ENCODE peak calls at places on chromosome 10, in ten cellular contexts. One of them, this sample, is unnamed.

GRCh38 chr10:49614242-49615198 is 683 bp downstream of the CHAT start:
- DNase-seq in cardiac fibroblast: no peak
- DNase-seq in nephron progenitor cell: peak; percentile 31
- DNase-seq in glutamatergic neuron: peak; percentile 39
- DNase-seq in GM06990: no peak
- DNase-seq in GM20000: no peak
- DNase-seq in RWPE2: peak; percentile 42
- DNase-seq in lung: no peak
- DNase-seq in Peyer's patch: peak; percentile 39
- DNase-seq in mammary epithelial cell: no peak
- DNase-seq in this sample: no peak

GRCh38 chr10:23694446-23694920 is 255.6 kb downstream of the OTUD1 start:
- DNase-seq in glutamatergic neuron: peak; percentile 51
- DNase-seq in nephron progenitor cell: peak; percentile 69
- DNase-seq in mammary epithelial cell: peak; percentile 23
- DNase-seq in GM20000: no peak
- DNase-seq in GM06990: peak; percentile 19
- DNase-seq in lung: no peak
- DNase-seq in RWPE2: no peak
- DNase-seq in cardiac fibroblast: peak; percentile 13
- DNase-seq in Peyer's patch: no peak
- DNase-seq in this sample: no peak

GRCh38 chr10:3082290-3082689 is 14.9 kb downstream of the PFKP start:
- DNase-seq in lung: no peak
- DNase-seq in GM20000: no peak
- DNase-seq in mammary epithelial cell: no peak
- DNase-seq in glutamatergic neuron: no peak
- DNase-seq in cardiac fibroblast: no peak
- DNase-seq in RWPE2: no peak
- DNase-seq in nephron progenitor cell: no peak
- DNase-seq in GM06990: no peak
- DNase-seq in Peyer's patch: no peak
- DNase-seq in this sample: no peak

GRCh38 chr10:110859947-110860376 is 11.8 kb upstream of the PDCD4 start:
- DNase-seq in RWPE2: no peak
- DNase-seq in cardiac fibroblast: peak; percentile 43
- DNase-seq in nephron progenitor cell: no peak
- DNase-seq in GM20000: no peak
- DNase-seq in mammary epithelial cell: no peak
- DNase-seq in GM06990: no peak
- DNase-seq in glutamatergic neuron: no peak
- DNase-seq in lung: no peak
- DNase-seq in Peyer's patch: no peak
- DNase-seq in this sample: no peak

GRCh38 chr10:25944771-25945170 is 10.7 kb downstream of the MYO3A start:
- DNase-seq in Peyer's patch: no peak
- DNase-seq in GM06990: no peak
- DNase-seq in lung: no peak
- DNase-seq in glutamatergic neuron: no peak
- DNase-seq in cardiac fibroblast: no peak
- DNase-seq in mammary epithelial cell: no peak
- DNase-seq in RWPE2: no peak
- DNase-seq in GM20000: no peak
- DNase-seq in nephron progenitor cell: no peak
- DNase-seq in this sample: no peak

GRCh38 chr10:11245095-11245479 is 227.4 kb downstream of the CELF2 start:
- DNase-seq in GM06990: peak; percentile 57
- DNase-seq in Peyer's patch: no peak
- DNase-seq in RWPE2: no peak
- DNase-seq in nephron progenitor cell: no peak
- DNase-seq in glutamatergic neuron: no peak
- DNase-seq in mammary epithelial cell: no peak
- DNase-seq in lung: no peak
- DNase-seq in cardiac fibroblast: no peak
- DNase-seq in GM20000: no peak
- DNase-seq in this sample: no peak

GRCh38 chr10:47277352-47278151 is 22.4 kb upstream of the GDF10 start:
- DNase-seq in glutamatergic neuron: no peak
- DNase-seq in Peyer's patch: no peak
- DNase-seq in cardiac fibroblast: no peak
- DNase-seq in mammary epithelial cell: peak; percentile 66
- DNase-seq in GM06990: no peak
- DNase-seq in nephron progenitor cell: no peak
- DNase-seq in GM20000: no peak
- DNase-seq in lung: no peak
- DNase-seq in RWPE2: no peak
- DNase-seq in this sample: no peak

GRCh38 chr10:29127731-29128130 is 161.1 kb upstream of the LYZL1 start:
- DNase-seq in cardiac fibroblast: no peak
- DNase-seq in RWPE2: no peak
- DNase-seq in GM20000: no peak
- DNase-seq in lung: no peak
- DNase-seq in glutamatergic neuron: no peak
- DNase-seq in GM06990: no peak
- DNase-seq in mammary epithelial cell: no peak
- DNase-seq in Peyer's patch: no peak
- DNase-seq in nephron progenitor cell: no peak
- DNase-seq in this sample: no peak

GRCh38 chr10:94430705-94431104 is 28.4 kb downstream of the TBC1D12 start:
- DNase-seq in RWPE2: no peak
- DNase-seq in lung: no peak
- DNase-seq in Peyer's patch: no peak
- DNase-seq in cardiac fibroblast: peak; percentile 35
- DNase-seq in GM06990: no peak
- DNase-seq in nephron progenitor cell: no peak
- DNase-seq in mammary epithelial cell: no peak
- DNase-seq in glutamatergic neuron: no peak
- DNase-seq in GM20000: no peak
- DNase-seq in this sample: no peak

GRCh38 chr10:68135922-68136718 is 26.8 kb downstream of the MYPN start:
- DNase-seq in GM20000: no peak
- DNase-seq in mammary epithelial cell: peak; percentile 88
- DNase-seq in Peyer's patch: no peak
- DNase-seq in cardiac fibroblast: peak; percentile 94
- DNase-seq in nephron progenitor cell: no peak
- DNase-seq in GM06990: no peak
- DNase-seq in glutamatergic neuron: no peak
- DNase-seq in RWPE2: no peak
- DNase-seq in lung: no peak
- DNase-seq in this sample: no peak

GRCh38 chr10:11578802-11579255 is 32.6 kb downstream of the USP6NL start:
- DNase-seq in Peyer's patch: no peak
- DNase-seq in cardiac fibroblast: no peak
- DNase-seq in lung: no peak
- DNase-seq in GM20000: peak; percentile 24
- DNase-seq in RWPE2: no peak
- DNase-seq in nephron progenitor cell: no peak
- DNase-seq in glutamatergic neuron: no peak
- DNase-seq in mammary epithelial cell: no peak
- DNase-seq in GM06990: peak; percentile 48
- DNase-seq in this sample: peak; percentile 42

GRCh38 chr10:71687077-71687476 is 32.5 kb downstream of the C10orf105 start:
- DNase-seq in RWPE2: no peak
- DNase-seq in cardiac fibroblast: no peak
- DNase-seq in mammary epithelial cell: no peak
- DNase-seq in GM06990: no peak
- DNase-seq in nephron progenitor cell: no peak
- DNase-seq in GM20000: no peak
- DNase-seq in glutamatergic neuron: no peak
- DNase-seq in lung: no peak
- DNase-seq in Peyer's patch: no peak
- DNase-seq in this sample: no peak

GRCh38 chr10:71685554-71686202 is 33.9 kb downstream of the C10orf105 start:
- DNase-seq in GM20000: no peak
- DNase-seq in glutamatergic neuron: no peak
- DNase-seq in cardiac fibroblast: no peak
- DNase-seq in GM06990: no peak
- DNase-seq in mammary epithelial cell: no peak
- DNase-seq in Peyer's patch: no peak
- DNase-seq in nephron progenitor cell: no peak
- DNase-seq in RWPE2: no peak
- DNase-seq in lung: no peak
- DNase-seq in this sample: no peak

GRCh38 chr10:71683301-71683700 is 36.3 kb downstream of the C10orf105 start:
- DNase-seq in GM20000: no peak
- DNase-seq in nephron progenitor cell: no peak
- DNase-seq in cardiac fibroblast: no peak
- DNase-seq in Peyer's patch: no peak
- DNase-seq in mammary epithelial cell: no peak
- DNase-seq in RWPE2: no peak
- DNase-seq in lung: no peak
- DNase-seq in GM06990: no peak
- DNase-seq in glutamatergic neuron: no peak
- DNase-seq in this sample: no peak

GRCh38 chr10:71681977-71682376 is 37.6 kb downstream of the C10orf105 start:
- DNase-seq in glutamatergic neuron: no peak
- DNase-seq in GM06990: no peak
- DNase-seq in RWPE2: no peak
- DNase-seq in mammary epithelial cell: no peak
- DNase-seq in Peyer's patch: no peak
- DNase-seq in lung: no peak
- DNase-seq in GM20000: no peak
- DNase-seq in nephron progenitor cell: no peak
- DNase-seq in cardiac fibroblast: no peak
- DNase-seq in this sample: no peak

DNA sequence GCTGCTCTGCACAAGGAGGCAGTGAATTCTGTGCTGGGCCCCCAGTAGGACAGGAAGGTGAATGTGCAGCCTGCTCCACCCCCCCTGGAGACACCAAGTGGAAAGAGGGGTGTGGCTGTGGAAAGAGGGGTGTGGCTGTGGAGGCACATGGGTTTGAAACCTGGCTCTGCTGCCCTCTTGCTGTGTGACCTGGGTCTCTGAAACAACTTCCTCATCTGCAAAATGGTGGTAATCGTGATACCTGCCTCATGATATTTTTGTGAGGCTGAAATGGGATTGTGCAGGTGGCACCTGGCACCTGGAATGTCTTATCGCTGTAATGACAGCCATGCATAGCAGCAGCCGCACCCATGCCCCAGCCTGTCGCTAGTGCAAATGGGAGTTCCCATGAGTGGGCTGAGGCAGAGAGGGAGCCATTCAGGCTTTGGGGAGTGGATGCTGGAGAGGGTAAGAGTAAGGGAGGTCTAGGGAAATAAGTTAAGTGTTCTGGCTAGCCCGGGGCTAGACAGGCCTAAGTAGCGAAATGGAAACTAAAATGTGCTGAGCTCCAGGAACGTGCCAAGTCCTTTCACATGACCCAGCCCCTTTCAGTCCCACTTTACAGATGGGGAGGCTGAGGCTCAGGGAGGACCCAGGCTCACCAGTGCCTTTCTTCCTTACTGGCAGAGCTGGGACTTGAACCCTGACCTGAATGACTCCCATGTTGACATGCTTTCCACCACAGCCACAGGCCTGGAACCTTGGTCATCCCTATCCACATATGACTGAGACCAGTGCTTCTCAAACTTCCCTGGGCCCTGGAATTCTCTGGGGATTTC is 35.0 kb downstream of the C10orf105 start:
- DNase-seq in nephron progenitor cell: no peak
- DNase-seq in GM06990: no peak
- DNase-seq in cardiac fibroblast: no peak
- DNase-seq in lung: no peak
- DNase-seq in Peyer's patch: no peak
- DNase-seq in GM20000: no peak
- DNase-seq in RWPE2: no peak
- DNase-seq in glutamatergic neuron: no peak
- DNase-seq in mammary epithelial cell: no peak
- DNase-seq in this sample: no peak
- TF ChIP-seq CTCF in nephron progenitor cell: no peak
- TF ChIP-seq CTCF in GM06990: no peak
- TF ChIP-seq CTCF in cardiac fibroblast: no peak
- TF ChIP-seq CTCF in lung: no peak
- TF ChIP-seq CTCF in Peyer's patch: no peak
- TF ChIP-seq CTCF in GM20000: no peak
- TF ChIP-seq CTCF in RWPE2: no peak
- TF ChIP-seq CTCF in glutamatergic neuron: no peak
- TF ChIP-seq CTCF in mammary epithelial cell: no peak
- TF ChIP-seq CTCF in this sample: no peak

DNA sequence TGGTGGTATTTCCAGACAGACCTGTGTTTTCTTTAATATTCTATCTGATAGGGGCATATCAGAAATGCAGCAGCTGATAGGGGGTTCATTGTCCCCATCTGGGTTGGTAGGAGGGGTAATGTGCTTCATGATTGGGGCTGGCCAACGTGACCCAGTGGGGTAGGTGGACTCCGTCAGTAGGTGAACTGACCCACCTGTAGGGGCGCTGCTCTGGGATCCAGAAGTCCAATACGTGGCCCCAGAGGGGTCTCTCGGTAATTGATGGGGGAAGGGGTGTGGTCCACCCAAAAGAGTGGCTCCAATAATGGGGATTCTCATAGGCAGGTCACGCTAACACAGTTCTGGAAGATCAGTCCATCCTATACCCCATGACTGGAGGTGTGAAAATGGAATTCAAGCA is 112.0 kb downstream of the PRLHR start:
- DNase-seq in mammary epithelial cell: no peak
- DNase-seq in GM20000: no peak
- DNase-seq in GM06990: no peak
- DNase-seq in Peyer's patch: no peak
- DNase-seq in lung: no peak
- DNase-seq in glutamatergic neuron: no peak
- DNase-seq in RWPE2: no peak
- DNase-seq in nephron progenitor cell: no peak
- DNase-seq in cardiac fibroblast: no peak
- DNase-seq in this sample: no peak
- TF ChIP-seq CTCF in mammary epithelial cell: no peak
- TF ChIP-seq CTCF in GM20000: no peak
- TF ChIP-seq CTCF in GM06990: peak; percentile 18
- TF ChIP-seq CTCF in Peyer's patch: no peak
- TF ChIP-seq CTCF in lung: no peak
- TF ChIP-seq CTCF in glutamatergic neuron: no peak
- TF ChIP-seq CTCF in RWPE2: no peak
- TF ChIP-seq CTCF in nephron progenitor cell: no peak
- TF ChIP-seq CTCF in cardiac fibroblast: no peak
- TF ChIP-seq CTCF in this sample: no peak

DNA sequence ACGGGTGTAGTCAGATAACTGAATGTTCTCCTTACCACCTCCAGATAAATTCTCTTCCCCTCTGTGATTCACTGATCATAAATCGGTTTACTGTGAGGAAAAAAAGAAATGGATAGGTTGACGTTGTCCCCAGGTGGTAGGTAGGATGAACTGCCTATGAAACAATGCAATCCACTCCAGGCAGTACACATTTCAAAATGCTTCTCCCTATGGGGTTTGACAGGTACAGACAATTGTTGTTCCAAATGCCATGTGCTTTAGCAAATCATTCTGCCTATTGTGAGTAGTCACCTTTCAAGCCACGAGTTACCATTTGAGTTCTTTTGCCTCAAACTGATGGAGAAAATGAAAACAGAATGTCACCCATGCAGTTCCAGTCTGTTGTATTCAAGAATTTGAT is 21.8 kb downstream of the VIM start:
- DNase-seq in lung: no peak
- DNase-seq in mammary epithelial cell: peak; percentile 46
- DNase-seq in nephron progenitor cell: no peak
- DNase-seq in glutamatergic neuron: no peak
- DNase-seq in GM06990: no peak
- DNase-seq in cardiac fibroblast: peak; percentile 54
- DNase-seq in Peyer's patch: no peak
- DNase-seq in RWPE2: no peak
- DNase-seq in GM20000: no peak
- DNase-seq in this sample: no peak
- TF ChIP-seq CTCF in lung: no peak
- TF ChIP-seq CTCF in mammary epithelial cell: peak; percentile 79
- TF ChIP-seq CTCF in nephron progenitor cell: peak; percentile 32
- TF ChIP-seq CTCF in glutamatergic neuron: peak; percentile 8
- TF ChIP-seq CTCF in GM06990: peak; percentile 20
- TF ChIP-seq CTCF in cardiac fibroblast: peak; percentile 55
- TF ChIP-seq CTCF in Peyer's patch: no peak
- TF ChIP-seq CTCF in RWPE2: peak; percentile 79
- TF ChIP-seq CTCF in GM20000: peak; percentile 10
- TF ChIP-seq CTCF in this sample: no peak

GRCh38 chr10:113519616-113520015 is 33.2 kb upstream of the HABP2 start:
- DNase-seq in GM20000: no peak
- DNase-seq in GM06990: no peak
- DNase-seq in Peyer's patch: no peak
- DNase-seq in RWPE2: no peak
- DNase-seq in nephron progenitor cell: no peak
- DNase-seq in lung: no peak
- DNase-seq in mammary epithelial cell: no peak
- DNase-seq in glutamatergic neuron: no peak
- DNase-seq in cardiac fibroblast: no peak
- DNase-seq in this sample: no peak
- TF ChIP-seq CTCF in GM20000: no peak
- TF ChIP-seq CTCF in GM06990: no peak
- TF ChIP-seq CTCF in Peyer's patch: no peak
- TF ChIP-seq CTCF in RWPE2: no peak
- TF ChIP-seq CTCF in nephron progenitor cell: no peak
- TF ChIP-seq CTCF in lung: no peak
- TF ChIP-seq CTCF in mammary epithelial cell: no peak
- TF ChIP-seq CTCF in glutamatergic neuron: no peak
- TF ChIP-seq CTCF in cardiac fibroblast: no peak
- TF ChIP-seq CTCF in this sample: no peak

This sample was measured in GM10248.